ENCODE peak calls at places on chromosomes 16 and 17, in four cellular contexts. E is AG09319, I is A549, V is H9. H is an unnamed sample.
A peak's percentile ranks its signal among the peaks of the same experiment; 100 is the strongest.

GRCh38 chr17:81665205-81666091 is 957 bp downstream of the OXLD1 start:
- DNase-seq in V (peak; percentile 35), E (no peak), I (peak; percentile 61), H (no peak)

GRCh38 chr16:75697571-75697970 is 3.7 kb downstream of the DUXB start:
- DNase-seq in V (no peak), E (no peak), I (no peak), H (no peak)

GRCh38 chr17:28646039-28646754 is 1.2 kb upstream of the BLTP2 start:
- DNase-seq in V (no peak), I (peak; percentile 44), E (no peak), H (no peak)

GRCh38 chr16:84633622-84634021 is 14.7 kb upstream of the KLHL36 start:
- DNase-seq in E (no peak), V (no peak), I (no peak), H (no peak)

GRCh38 chr16:66342294-66342900 is 24.1 kb upstream of the CDH5 start:
- DNase-seq in E (no peak), V (peak; percentile 66), I (peak; percentile 43), H (no peak)

GRCh38 chr17:19686400-19687090 is 29.8 kb downstream of the SLC47A2 start:
- DNase-seq in E (no peak), I (no peak), V (no peak), H (no peak)

GRCh38 chr17:82064433-82065192 is 991 bp downstream of the DUS1L start:
- DNase-seq in I (no peak), V (no peak), E (no peak), H (no peak)

GRCh38 chr16:88368036-88368435 is 14.7 kb upstream of the ZNF469 start:
- DNase-seq in I (no peak), E (no peak), V (no peak), H (no peak)

GRCh38 chr17:17749025-17749772 is 67.9 kb downstream of the RAI1 start:
- DNase-seq in V (peak; percentile 79), E (no peak), I (no peak), H (no peak)

GRCh38 chr17:68705331-68706166 is 104.4 kb upstream of the FAM20A start:
- DNase-seq in E (peak; percentile 74), V (no peak), I (no peak), H (peak; percentile 89)

GRCh38 chr16:57676624-57677085 is 8.5 kb downstream of the ADGRG3 start:
- DNase-seq in E (no peak), V (no peak), I (peak; percentile 62), H (no peak)

GRCh38 chr16:3480901-3481695 is 14.2 kb downstream of the C16orf90 start:
- DNase-seq in V (no peak), I (no peak), E (no peak), H (no peak)

GRCh38 chr17:38425744-38426143 is 2.5 kb upstream of the ARHGAP23 start:
- DNase-seq in E (no peak), I (no peak), V (peak; percentile 38), H (no peak)

GRCh38 chr17:32445976-32446375 is 1.7 kb downstream of the PSMD11 start:
- DNase-seq in V (no peak), E (no peak), I (peak; percentile 30), H (no peak)

GRCh38 chr17:7204335-7204734 is 15.3 kb downstream of the DLG4 start:
- DNase-seq in I (no peak), E (no peak), V (no peak), H (no peak)

GRCh38 chr17:35283767-35284166 is 40.9 kb downstream of the SLFN5 start:
- DNase-seq in E (no peak), V (no peak), I (no peak), H (no peak)

GRCh38 chr16:50121721-50122445 is 31.2 kb upstream of the TENT4B start:
- DNase-seq in I (no peak), E (no peak), V (no peak), H (no peak)

GRCh38 chr17:61235001-61235820 is 164.4 kb upstream of the TBX2 start:
- DNase-seq in E (no peak), V (no peak), I (no peak), H (no peak)

GRCh38 chr17:10798332-10798749 is 5.6 kb downstream of the TMEM238L start:
- DNase-seq in I (no peak), V (no peak), E (no peak), H (no peak)

GRCh38 chr17:10021239-10021638 is 116.2 kb upstream of the RCVRN start:
- DNase-seq in E (no peak), V (no peak), I (no peak), H (no peak)

GRCh38 chr17:39742856-39743436 is 5.2 kb downstream of the GRB7 start:
- DNase-seq in I (no peak), E (no peak), V (no peak), H (no peak)

GRCh38 chr17:17082878-17083277 is 40.6 kb downstream of the MPRIP start:
- DNase-seq in I (no peak), E (no peak), V (no peak), H (no peak)

GRCh38 chr17:14525551-14526455 is 224.9 kb downstream of the HS3ST3B1 start:
- DNase-seq in V (peak; percentile 82), E (no peak), I (peak; percentile 14), H (no peak)

GRCh38 chr17:50840311-50840851 is 5.0 kb downstream of the WFIKKN2 start:
- DNase-seq in E (no peak), I (no peak), V (peak; percentile 31), H (no peak)

GRCh38 chr16:68091604-68092261 is 6.6 kb downstream of the NFATC3 start:
- DNase-seq in V (no peak), I (peak; percentile 49), E (no peak), H (peak; percentile 75)

GRCh38 chr17:4584125-4584834 is at the start of gene SMTNL2:
- DNase-seq in E (no peak), I (no peak), V (peak; percentile 68), H (no peak)

GRCh38 chr17:53909802-53910201 is 87.1 kb downstream of the KIF2B start:
- DNase-seq in E (no peak), V (no peak), I (no peak), H (no peak)

GRCh38 chr16:89435051-89435450 is 55.3 kb downstream of the ANKRD11 start:
- DNase-seq in V (no peak), E (no peak), I (peak; percentile 41), H (no peak)

GRCh38 chr17:27608330-27609230 is 22.4 kb upstream of the LGALS9 start:
- DNase-seq in E (no peak), V (no peak), I (no peak), H (no peak)

GRCh38 chr16:27724491-27724878 is 174.5 kb downstream of the KATNIP start:
- DNase-seq in V (no peak), E (no peak), I (no peak), H (no peak)

GRCh38 chr17:67151717-67152116 is 93.3 kb downstream of the HELZ start:
- DNase-seq in V (no peak), E (no peak), I (peak; percentile 39), H (no peak)

GRCh38 chr16:11291021-11291716 is 10.0 kb upstream of the PRM1 start:
- DNase-seq in E (no peak), I (no peak), V (no peak), H (no peak)

GRCh38 chr17:80219777-80220708 is at the start of the genes SGSH and SLC26A11:
- DNase-seq in E (peak; percentile 14), I (peak; percentile 62), V (peak; percentile 93), H (no peak)

GRCh38 chr17:8445536-8445935 is 9.9 kb downstream of the NDEL1 start:
- DNase-seq in V (no peak), I (no peak), E (no peak), H (no peak)

GRCh38 chr16:13350000-13350399 is 448.6 kb downstream of the SHISA9 start:
- DNase-seq in I (no peak), V (no peak), E (no peak), H (no peak)

GRCh38 chr16:13343981-13344380 is 442.6 kb downstream of the SHISA9 start:
- DNase-seq in I (no peak), E (no peak), V (no peak), H (no peak)

GRCh38 chr16:13351222-13351621 is 449.8 kb downstream of the SHISA9 start:
- DNase-seq in E (no peak), I (no peak), V (peak; percentile 30), H (no peak)

GRCh38 chr16:13351651-13352217 is 450.3 kb downstream of the SHISA9 start:
- DNase-seq in E (no peak), V (peak; percentile 34), I (no peak), H (no peak)

GRCh38 chr16:13348416-13348815 is 447.0 kb downstream of the SHISA9 start:
- DNase-seq in I (no peak), E (no peak), V (no peak), H (no peak)
- TF ChIP-seq CTCF in I (no peak), E (no peak), V (no peak), H (no peak)

DNA sequence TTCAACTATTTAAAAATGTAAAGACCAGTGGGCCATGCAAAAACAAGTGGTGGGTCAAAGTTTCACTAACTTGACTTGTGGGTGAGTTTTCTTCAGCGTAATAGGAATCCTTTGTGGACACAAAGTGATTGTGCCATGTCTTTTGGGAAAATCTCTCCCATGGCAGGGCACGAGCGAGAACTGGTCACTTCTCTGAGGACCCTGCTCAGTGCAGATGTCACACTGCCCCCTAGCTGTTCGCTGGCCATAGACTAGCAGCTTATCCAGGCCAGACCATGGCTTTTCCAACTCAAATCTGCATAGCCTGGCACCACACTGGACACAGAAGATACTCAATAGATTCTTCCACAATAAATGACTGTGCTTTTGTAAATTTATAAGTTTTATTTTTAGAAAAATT is 306.0 kb upstream of the CCL2 start:
- DNase-seq in I (peak; percentile 42), V (peak; percentile 84), E (no peak), H (no peak)
- TF ChIP-seq CTCF in I (peak; percentile 30), V (peak; percentile 84), E (no peak), H (peak; percentile 17)

DNA sequence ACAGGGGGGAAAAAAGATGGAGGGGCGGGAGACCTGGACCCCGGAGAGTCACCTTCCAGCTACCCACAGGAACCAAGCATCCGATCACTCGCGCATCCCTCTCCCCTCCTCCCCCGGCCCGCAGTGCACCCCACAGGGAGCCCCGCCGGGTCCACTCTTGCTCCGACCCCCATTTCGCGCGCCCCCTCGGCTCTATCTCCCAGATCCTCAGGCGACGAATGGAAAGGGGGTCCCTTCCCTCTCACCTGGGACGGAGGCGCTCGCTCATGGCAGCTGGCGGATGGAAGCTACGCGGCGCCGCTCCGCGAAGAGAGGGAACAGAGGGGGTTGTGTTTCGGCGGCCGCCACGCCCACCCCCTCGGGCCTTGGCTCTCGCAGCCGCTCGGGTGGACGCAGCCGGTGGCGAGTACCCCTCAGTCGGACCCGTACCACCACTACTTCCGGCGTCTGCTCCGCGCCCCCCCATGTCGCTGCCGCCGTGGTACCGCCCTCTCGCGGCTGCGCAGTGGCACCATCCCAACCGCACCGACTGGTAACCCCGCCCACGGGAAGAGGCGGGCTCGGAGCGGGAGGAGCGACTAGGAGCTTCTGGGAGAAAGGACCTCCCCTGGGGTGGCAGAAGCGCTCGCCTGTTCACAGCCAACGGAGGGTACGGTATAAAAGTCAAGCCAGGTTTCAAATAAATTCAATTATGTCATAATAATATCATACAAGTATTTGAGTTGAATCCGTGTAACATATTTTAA is 29.7 kb downstream of the CPSF4L start:
- DNase-seq in I (peak; percentile 95), E (peak; percentile 84), V (peak; percentile 99), H (peak; percentile 77)
- TF ChIP-seq CTCF in I (no peak), E (no peak), V (peak; percentile 23), H (peak; percentile 14)

GRCh38 chr16:73143681-73144370 is 95.9 kb upstream of the ZFHX3 start:
- DNase-seq in I (no peak), V (no peak), E (peak; percentile 10), H (no peak)

GRCh38 chr16:73140944-73141343 is 93.0 kb upstream of the ZFHX3 start:
- DNase-seq in I (peak; percentile 14), E (no peak), V (no peak), H (no peak)

GRCh38 chr16:73145166-73145565 is 97.2 kb upstream of the ZFHX3 start:
- DNase-seq in I (no peak), E (no peak), V (no peak), H (no peak)

GRCh38 chr16:73142995-73143394 is 95.1 kb upstream of the ZFHX3 start:
- DNase-seq in V (no peak), I (no peak), E (no peak), H (no peak)

GRCh38 chr16:73142069-73142880 is 94.3 kb upstream of the ZFHX3 start:
- DNase-seq in I (no peak), E (no peak), V (no peak), H (no peak)
- TF ChIP-seq CTCF in I (no peak), E (no peak), V (no peak), H (no peak)